ENCODE peak calls at places on chromosome 7, in ten cellular contexts. One of them, this sample, is unnamed.
A peak's percentile ranks its signal among the peaks of the same experiment; 100 is the strongest.

GRCh38 chr7:142463401-142463850 is 205.6 kb upstream of the PRSS58 start:
- DNase-seq in A549: no peak
- DNase-seq in BJ: no peak
- DNase-seq in heart right ventricle: no peak
- DNase-seq in endodermal cell: no peak
- DNase-seq in fibroblast of lung: no peak
- DNase-seq in CD4-positive, alpha-beta memory T cell: no peak
- DNase-seq in right atrium auricular region: no peak
- DNase-seq in bronchial epithelial cell: no peak
- DNase-seq in GM23248: peak; percentile 23
- DNase-seq in this sample: no peak

GRCh38 chr7:101121996-101122932 is 4.6 kb upstream of the SERPINE1 start:
- DNase-seq in BJ: peak; percentile 97
- DNase-seq in fibroblast of lung: peak; percentile 98
- DNase-seq in heart right ventricle: peak; percentile 87
- DNase-seq in A549: peak; percentile 89
- DNase-seq in GM23248: peak; percentile 98
- DNase-seq in CD4-positive, alpha-beta memory T cell: no peak
- DNase-seq in endodermal cell: peak; percentile 88
- DNase-seq in right atrium auricular region: peak; percentile 91
- DNase-seq in bronchial epithelial cell: peak; percentile 89
- DNase-seq in this sample: peak; percentile 75

GRCh38 chr7:153396475-153396874 is 636.9 kb downstream of the ACTR3B start:
- DNase-seq in heart right ventricle: no peak
- DNase-seq in bronchial epithelial cell: no peak
- DNase-seq in GM23248: no peak
- DNase-seq in A549: no peak
- DNase-seq in right atrium auricular region: no peak
- DNase-seq in BJ: no peak
- DNase-seq in fibroblast of lung: no peak
- DNase-seq in CD4-positive, alpha-beta memory T cell: no peak
- DNase-seq in endodermal cell: no peak
- DNase-seq in this sample: no peak

GRCh38 chr7:38775503-38775902 is 133.5 kb downstream of the VPS41 start:
- DNase-seq in bronchial epithelial cell: no peak
- DNase-seq in GM23248: no peak
- DNase-seq in A549: no peak
- DNase-seq in BJ: no peak
- DNase-seq in endodermal cell: no peak
- DNase-seq in heart right ventricle: no peak
- DNase-seq in right atrium auricular region: no peak
- DNase-seq in CD4-positive, alpha-beta memory T cell: no peak
- DNase-seq in fibroblast of lung: no peak
- DNase-seq in this sample: no peak

GRCh38 chr7:120989571-120990220 is 1.2 kb downstream of the CPED1 start:
- DNase-seq in fibroblast of lung: peak; percentile 50
- DNase-seq in bronchial epithelial cell: no peak
- DNase-seq in heart right ventricle: peak; percentile 34
- DNase-seq in BJ: no peak
- DNase-seq in CD4-positive, alpha-beta memory T cell: no peak
- DNase-seq in endodermal cell: peak; percentile 49
- DNase-seq in GM23248: peak; percentile 48
- DNase-seq in right atrium auricular region: no peak
- DNase-seq in A549: no peak
- DNase-seq in this sample: no peak

GRCh38 chr7:2504818-2505375 is 14.7 kb upstream of the LFNG start:
- DNase-seq in heart right ventricle: no peak
- DNase-seq in fibroblast of lung: no peak
- DNase-seq in endodermal cell: no peak
- DNase-seq in BJ: no peak
- DNase-seq in right atrium auricular region: no peak
- DNase-seq in A549: no peak
- DNase-seq in bronchial epithelial cell: no peak
- DNase-seq in GM23248: no peak
- DNase-seq in CD4-positive, alpha-beta memory T cell: peak; percentile 27
- DNase-seq in this sample: no peak

GRCh38 chr7:44216019-44216418 is 15.2 kb downstream of the YKT6 start:
- DNase-seq in GM23248: no peak
- DNase-seq in BJ: no peak
- DNase-seq in heart right ventricle: no peak
- DNase-seq in right atrium auricular region: no peak
- DNase-seq in A549: no peak
- DNase-seq in endodermal cell: no peak
- DNase-seq in CD4-positive, alpha-beta memory T cell: no peak
- DNase-seq in fibroblast of lung: no peak
- DNase-seq in bronchial epithelial cell: no peak
- DNase-seq in this sample: no peak

GRCh38 chr7:139776486-139777303 is 1.1 kb downstream of the HIPK2 start:
- DNase-seq in fibroblast of lung: peak; percentile 65
- DNase-seq in CD4-positive, alpha-beta memory T cell: peak; percentile 53
- DNase-seq in heart right ventricle: no peak
- DNase-seq in GM23248: peak; percentile 76
- DNase-seq in BJ: no peak
- DNase-seq in A549: peak; percentile 52
- DNase-seq in bronchial epithelial cell: peak; percentile 39
- DNase-seq in right atrium auricular region: no peak
- DNase-seq in endodermal cell: peak; percentile 61
- DNase-seq in this sample: no peak

DNA sequence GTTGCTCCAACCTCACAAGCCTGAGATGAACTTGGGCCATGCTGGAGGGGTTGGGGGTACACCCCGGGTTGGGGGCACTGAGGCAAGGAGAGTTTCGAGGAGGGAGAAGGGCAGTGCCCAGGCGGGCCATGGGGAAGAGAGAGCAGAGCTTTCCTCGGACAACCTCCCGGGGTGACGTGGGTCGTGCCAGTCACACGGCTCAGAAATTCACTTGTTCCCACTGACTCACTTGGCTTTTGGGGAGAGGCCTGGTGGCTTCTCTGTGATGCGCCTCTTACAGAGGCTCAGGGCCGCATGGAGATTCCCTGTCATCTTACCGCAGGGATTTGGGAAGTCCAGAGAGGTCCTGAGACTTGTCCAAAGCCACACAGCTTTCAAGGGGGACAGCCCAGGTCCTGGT is 2.9 kb downstream of the LAT2 start:
- DNase-seq in right atrium auricular region: no peak
- DNase-seq in GM23248: no peak
- DNase-seq in CD4-positive, alpha-beta memory T cell: no peak
- DNase-seq in endodermal cell: no peak
- DNase-seq in fibroblast of lung: no peak
- DNase-seq in A549: no peak
- DNase-seq in heart right ventricle: no peak
- DNase-seq in BJ: no peak
- DNase-seq in bronchial epithelial cell: no peak
- DNase-seq in this sample: no peak
- H3K4me3 ChIP-seq in right atrium auricular region: no peak overlapping the region
- H3K4me3 ChIP-seq in GM23248: no peak overlapping the region
- H3K4me3 ChIP-seq in CD4-positive, alpha-beta memory T cell: no peak overlapping the region
- H3K4me3 ChIP-seq in endodermal cell: no peak overlapping the region
- H3K4me3 ChIP-seq in fibroblast of lung: no peak overlapping the region
- H3K4me3 ChIP-seq in A549: no peak overlapping the region
- H3K4me3 ChIP-seq in heart right ventricle: no peak overlapping the region
- H3K4me3 ChIP-seq in BJ: no peak overlapping the region
- H3K4me3 ChIP-seq in bronchial epithelial cell: no peak overlapping the region
- H3K4me3 ChIP-seq in this sample: no peak overlapping the region

GRCh38 chr7:5429857-5430611 is 6.4 kb upstream of the TNRC18 start:
- DNase-seq in BJ: no peak
- DNase-seq in bronchial epithelial cell: peak; percentile 82
- DNase-seq in heart right ventricle: no peak
- DNase-seq in GM23248: peak; percentile 79
- DNase-seq in right atrium auricular region: no peak
- DNase-seq in A549: no peak
- DNase-seq in fibroblast of lung: peak; percentile 42
- DNase-seq in endodermal cell: peak; percentile 81
- DNase-seq in CD4-positive, alpha-beta memory T cell: peak; percentile 35
- DNase-seq in this sample: peak; percentile 80
- H3K4me3 ChIP-seq in BJ: peak overlapping the region; percentile 82
- H3K4me3 ChIP-seq in bronchial epithelial cell: peak overlapping the region; percentile 86
- H3K4me3 ChIP-seq in heart right ventricle: peak overlapping the region; percentile 68
- H3K4me3 ChIP-seq in GM23248: peak overlapping the region; percentile 87
- H3K4me3 ChIP-seq in right atrium auricular region: peak overlapping the region; percentile 97
- H3K4me3 ChIP-seq in A549: no peak overlapping the region
- H3K4me3 ChIP-seq in fibroblast of lung: peak overlapping the region; percentile 99
- H3K4me3 ChIP-seq in endodermal cell: peak overlapping the region; percentile 99
- H3K4me3 ChIP-seq in CD4-positive, alpha-beta memory T cell: no peak overlapping the region
- H3K4me3 ChIP-seq in this sample: peak overlapping the region; percentile 67

GRCh38 chr7:1024331-1024761 is 20.0 kb upstream of the GPR146 start:
- DNase-seq in bronchial epithelial cell: no peak
- DNase-seq in heart right ventricle: no peak
- DNase-seq in right atrium auricular region: no peak
- DNase-seq in CD4-positive, alpha-beta memory T cell: no peak
- DNase-seq in A549: no peak
- DNase-seq in fibroblast of lung: no peak
- DNase-seq in BJ: no peak
- DNase-seq in endodermal cell: no peak
- DNase-seq in GM23248: no peak
- DNase-seq in this sample: no peak

GRCh38 chr7:1027285-1028043 is 16.9 kb upstream of the GPR146 start:
- DNase-seq in A549: no peak
- DNase-seq in CD4-positive, alpha-beta memory T cell: no peak
- DNase-seq in GM23248: peak; percentile 51
- DNase-seq in endodermal cell: peak; percentile 68
- DNase-seq in heart right ventricle: no peak
- DNase-seq in BJ: no peak
- DNase-seq in bronchial epithelial cell: peak; percentile 10
- DNase-seq in right atrium auricular region: peak; percentile 60
- DNase-seq in fibroblast of lung: peak; percentile 43
- DNase-seq in this sample: no peak

GRCh38 chr7:1024876-1025746 is 19.2 kb upstream of the GPR146 start:
- DNase-seq in GM23248: no peak
- DNase-seq in BJ: no peak
- DNase-seq in A549: no peak
- DNase-seq in heart right ventricle: no peak
- DNase-seq in fibroblast of lung: no peak
- DNase-seq in CD4-positive, alpha-beta memory T cell: no peak
- DNase-seq in endodermal cell: no peak
- DNase-seq in right atrium auricular region: no peak
- DNase-seq in bronchial epithelial cell: no peak
- DNase-seq in this sample: no peak

GRCh38 chr7:1026721-1027151 is 17.6 kb upstream of the GPR146 start:
- DNase-seq in CD4-positive, alpha-beta memory T cell: no peak
- DNase-seq in endodermal cell: no peak
- DNase-seq in BJ: no peak
- DNase-seq in right atrium auricular region: no peak
- DNase-seq in heart right ventricle: no peak
- DNase-seq in bronchial epithelial cell: no peak
- DNase-seq in fibroblast of lung: no peak
- DNase-seq in GM23248: no peak
- DNase-seq in A549: no peak
- DNase-seq in this sample: no peak

DNA sequence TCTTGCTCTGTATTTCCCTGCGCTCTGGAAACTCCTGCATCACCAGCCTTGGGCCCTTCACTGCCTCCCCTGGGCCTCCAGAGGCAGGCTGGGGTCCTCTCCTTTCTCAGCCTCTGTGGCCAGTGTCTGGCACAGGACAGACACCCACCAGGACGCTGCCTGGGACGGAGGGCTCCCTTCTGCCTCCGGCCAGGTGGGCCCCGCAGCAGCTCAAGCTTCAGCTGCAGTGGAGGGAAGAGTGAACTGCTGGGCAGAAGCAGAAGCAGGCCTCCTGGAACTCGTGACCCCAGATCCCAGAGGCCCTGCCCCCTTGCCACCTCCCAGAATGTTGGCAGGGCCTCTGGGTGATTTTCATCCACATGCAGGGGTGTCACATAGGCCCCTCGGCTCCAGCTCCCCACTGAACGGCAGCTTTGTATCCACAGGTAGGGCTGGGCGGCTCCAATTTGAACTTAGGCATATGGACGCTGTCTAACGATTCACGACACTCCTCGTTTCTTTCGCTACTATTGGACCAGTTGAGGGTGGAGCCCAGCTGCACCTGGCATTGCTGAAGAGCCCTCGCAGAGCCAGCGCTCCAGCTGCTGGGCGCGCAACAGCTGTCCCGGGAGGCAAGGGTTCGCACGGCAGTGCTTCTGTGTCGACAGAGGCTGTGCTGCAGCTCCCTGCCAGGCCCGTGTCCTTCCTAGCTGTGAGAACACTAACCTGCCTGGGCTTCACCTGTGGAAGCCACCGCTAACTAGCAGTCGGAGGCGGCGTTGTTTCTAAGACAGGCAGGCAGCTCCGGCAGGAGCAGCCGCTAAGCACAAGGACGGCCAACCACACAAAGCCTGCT is 18.4 kb upstream of the GPR146 start:
- DNase-seq in endodermal cell: no peak
- DNase-seq in GM23248: no peak
- DNase-seq in A549: no peak
- DNase-seq in fibroblast of lung: no peak
- DNase-seq in heart right ventricle: no peak
- DNase-seq in BJ: no peak
- DNase-seq in bronchial epithelial cell: no peak
- DNase-seq in right atrium auricular region: no peak
- DNase-seq in CD4-positive, alpha-beta memory T cell: no peak
- DNase-seq in this sample: no peak
- H3K4me3 ChIP-seq in endodermal cell: no peak overlapping the region
- H3K4me3 ChIP-seq in GM23248: no peak overlapping the region
- H3K4me3 ChIP-seq in A549: no peak overlapping the region
- H3K4me3 ChIP-seq in fibroblast of lung: no peak overlapping the region
- H3K4me3 ChIP-seq in heart right ventricle: no peak overlapping the region
- H3K4me3 ChIP-seq in BJ: no peak overlapping the region
- H3K4me3 ChIP-seq in bronchial epithelial cell: no peak overlapping the region
- H3K4me3 ChIP-seq in right atrium auricular region: no peak overlapping the region
- H3K4me3 ChIP-seq in CD4-positive, alpha-beta memory T cell: no peak overlapping the region
- H3K4me3 ChIP-seq in this sample: no peak overlapping the region

GRCh38 chr7:13111230-13111629 is 423.8 kb downstream of the ARL4A start:
- DNase-seq in endodermal cell: no peak
- DNase-seq in right atrium auricular region: no peak
- DNase-seq in CD4-positive, alpha-beta memory T cell: no peak
- DNase-seq in A549: no peak
- DNase-seq in fibroblast of lung: no peak
- DNase-seq in bronchial epithelial cell: peak; percentile 47
- DNase-seq in GM23248: peak; percentile 27
- DNase-seq in BJ: no peak
- DNase-seq in heart right ventricle: no peak
- DNase-seq in this sample: no peak

GRCh38 chr7:13110107-13110506 is 422.7 kb downstream of the ARL4A start:
- DNase-seq in endodermal cell: no peak
- DNase-seq in A549: no peak
- DNase-seq in heart right ventricle: no peak
- DNase-seq in bronchial epithelial cell: no peak
- DNase-seq in GM23248: no peak
- DNase-seq in CD4-positive, alpha-beta memory T cell: no peak
- DNase-seq in right atrium auricular region: no peak
- DNase-seq in fibroblast of lung: no peak
- DNase-seq in BJ: no peak
- DNase-seq in this sample: no peak

GRCh38 chr7:13107291-13107690 is 419.9 kb downstream of the ARL4A start:
- DNase-seq in CD4-positive, alpha-beta memory T cell: no peak
- DNase-seq in endodermal cell: no peak
- DNase-seq in A549: no peak
- DNase-seq in BJ: no peak
- DNase-seq in right atrium auricular region: no peak
- DNase-seq in heart right ventricle: no peak
- DNase-seq in GM23248: peak; percentile 14
- DNase-seq in fibroblast of lung: no peak
- DNase-seq in bronchial epithelial cell: peak; percentile 84
- DNase-seq in this sample: no peak

GRCh38 chr7:13106513-13106912 is 419.1 kb downstream of the ARL4A start:
- DNase-seq in right atrium auricular region: no peak
- DNase-seq in A549: no peak
- DNase-seq in heart right ventricle: no peak
- DNase-seq in bronchial epithelial cell: no peak
- DNase-seq in endodermal cell: no peak
- DNase-seq in CD4-positive, alpha-beta memory T cell: no peak
- DNase-seq in fibroblast of lung: no peak
- DNase-seq in GM23248: peak; percentile 6
- DNase-seq in BJ: no peak
- DNase-seq in this sample: no peak

DNA sequence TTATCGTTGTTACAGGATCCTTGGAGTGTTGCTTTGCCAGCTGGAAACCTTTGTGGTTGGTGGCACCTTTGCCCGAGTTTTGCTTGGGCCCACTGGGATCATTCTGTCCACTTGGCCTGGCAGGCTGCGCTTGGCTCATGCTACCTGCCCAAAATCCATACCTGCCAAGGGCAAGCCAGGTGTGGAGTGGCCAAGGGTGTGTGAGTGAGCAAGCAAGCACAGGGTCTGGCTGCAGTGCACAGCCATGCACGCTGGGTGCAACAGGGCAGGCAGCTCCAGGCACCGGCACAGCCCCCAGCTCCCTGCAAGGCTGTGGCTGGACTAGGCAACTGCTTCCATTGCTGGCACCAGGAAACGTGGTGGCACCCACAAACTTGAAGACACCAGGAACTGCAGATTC is 421.8 kb downstream of the ARL4A start:
- DNase-seq in A549: no peak
- DNase-seq in GM23248: no peak
- DNase-seq in right atrium auricular region: no peak
- DNase-seq in heart right ventricle: no peak
- DNase-seq in fibroblast of lung: no peak
- DNase-seq in endodermal cell: no peak
- DNase-seq in CD4-positive, alpha-beta memory T cell: no peak
- DNase-seq in bronchial epithelial cell: no peak
- DNase-seq in BJ: no peak
- DNase-seq in this sample: no peak
- H3K4me3 ChIP-seq in A549: no peak overlapping the region
- H3K4me3 ChIP-seq in GM23248: no peak overlapping the region
- H3K4me3 ChIP-seq in right atrium auricular region: no peak overlapping the region
- H3K4me3 ChIP-seq in heart right ventricle: no peak overlapping the region
- H3K4me3 ChIP-seq in fibroblast of lung: no peak overlapping the region
- H3K4me3 ChIP-seq in endodermal cell: no peak overlapping the region
- H3K4me3 ChIP-seq in CD4-positive, alpha-beta memory T cell: no peak overlapping the region
- H3K4me3 ChIP-seq in bronchial epithelial cell: no peak overlapping the region
- H3K4me3 ChIP-seq in BJ: no peak overlapping the region
- H3K4me3 ChIP-seq in this sample: no peak overlapping the region

This sample was measured in left lung.